ENCODE peak calls at places on chromosome 19, in four cellular contexts. One of them, this sample, is unnamed.

GRCh38 chr19:15237759-15238638 is 5.8 kb upstream of the EPHX3 start:
- DNase-seq in stimulated activated CD4-positive, alpha-beta T cell treated with anti-CD3 and anti-CD28 coated beads, Interleukin-1b, Interleukin-23, amount 100 ng/mL, for 1 hour: no peak
- DNase-seq in body of pancreas: no peak
- DNase-seq in epithelial cell of esophagus: no peak
- DNase-seq in this sample: no peak

GRCh38 chr19:3178377-3178972 is at the start of gene S1PR4:
- DNase-seq in body of pancreas: no peak
- DNase-seq in stimulated activated CD4-positive, alpha-beta T cell treated with anti-CD3 and anti-CD28 coated beads, Interleukin-1b, Interleukin-23, amount 100 ng/mL, for 1 hour: no peak
- DNase-seq in epithelial cell of esophagus: no peak
- DNase-seq in this sample: no peak

GRCh38 chr19:44774614-44775013 is 3.1 kb upstream of the CBLC start:
- DNase-seq in body of pancreas: no peak
- DNase-seq in epithelial cell of esophagus: no peak
- DNase-seq in stimulated activated CD4-positive, alpha-beta T cell treated with anti-CD3 and anti-CD28 coated beads, Interleukin-1b, Interleukin-23, amount 100 ng/mL, for 1 hour: no peak
- DNase-seq in this sample: no peak

GRCh38 chr19:19057720-19058119 is 6.1 kb upstream of the SLC25A42 start:
- DNase-seq in stimulated activated CD4-positive, alpha-beta T cell treated with anti-CD3 and anti-CD28 coated beads, Interleukin-1b, Interleukin-23, amount 100 ng/mL, for 1 hour: no peak
- DNase-seq in epithelial cell of esophagus: no peak
- DNase-seq in body of pancreas: no peak
- DNase-seq in this sample: no peak

GRCh38 chr19:810077-810855 is 11.5 kb downstream of the PLPPR3 start:
- DNase-seq in body of pancreas: no peak
- DNase-seq in stimulated activated CD4-positive, alpha-beta T cell treated with anti-CD3 and anti-CD28 coated beads, Interleukin-1b, Interleukin-23, amount 100 ng/mL, for 1 hour: no peak
- DNase-seq in epithelial cell of esophagus: no peak
- DNase-seq in this sample: no peak

GRCh38 chr19:40282209-40282580 is 3.0 kb downstream of the AKT2 start:
- DNase-seq in body of pancreas: no peak
- DNase-seq in epithelial cell of esophagus: no peak
- DNase-seq in stimulated activated CD4-positive, alpha-beta T cell treated with anti-CD3 and anti-CD28 coated beads, Interleukin-1b, Interleukin-23, amount 100 ng/mL, for 1 hour: no peak
- DNase-seq in this sample: no peak

GRCh38 chr19:31340059-31341025 is 8.9 kb downstream of the TSHZ3 start:
- DNase-seq in body of pancreas: no peak
- DNase-seq in epithelial cell of esophagus: no peak
- DNase-seq in stimulated activated CD4-positive, alpha-beta T cell treated with anti-CD3 and anti-CD28 coated beads, Interleukin-1b, Interleukin-23, amount 100 ng/mL, for 1 hour: no peak
- DNase-seq in this sample: no peak

GRCh38 chr19:934865-935422 is 9.1 kb downstream of the ARID3A start:
- DNase-seq in epithelial cell of esophagus: no peak
- DNase-seq in body of pancreas: peak; percentile 98
- DNase-seq in stimulated activated CD4-positive, alpha-beta T cell treated with anti-CD3 and anti-CD28 coated beads, Interleukin-1b, Interleukin-23, amount 100 ng/mL, for 1 hour: no peak
- DNase-seq in this sample: peak; percentile 91

GRCh38 chr19:51552608-51552995 is 18.5 kb upstream of the ZNF175 start:
- DNase-seq in stimulated activated CD4-positive, alpha-beta T cell treated with anti-CD3 and anti-CD28 coated beads, Interleukin-1b, Interleukin-23, amount 100 ng/mL, for 1 hour: no peak
- DNase-seq in body of pancreas: no peak
- DNase-seq in epithelial cell of esophagus: no peak
- DNase-seq in this sample: no peak

GRCh38 chr19:38778733-38779132 is 5.4 kb upstream of the LGALS7 start:
- DNase-seq in stimulated activated CD4-positive, alpha-beta T cell treated with anti-CD3 and anti-CD28 coated beads, Interleukin-1b, Interleukin-23, amount 100 ng/mL, for 1 hour: no peak
- DNase-seq in body of pancreas: no peak
- DNase-seq in epithelial cell of esophagus: no peak
- DNase-seq in this sample: no peak

GRCh38 chr19:52961981-52962380 is 700 bp downstream of the ZNF816 start:
- DNase-seq in epithelial cell of esophagus: no peak
- DNase-seq in body of pancreas: no peak
- DNase-seq in stimulated activated CD4-positive, alpha-beta T cell treated with anti-CD3 and anti-CD28 coated beads, Interleukin-1b, Interleukin-23, amount 100 ng/mL, for 1 hour: no peak
- DNase-seq in this sample: no peak

GRCh38 chr19:50817941-50818858 is 5.4 kb downstream of the KLK1 start:
- DNase-seq in stimulated activated CD4-positive, alpha-beta T cell treated with anti-CD3 and anti-CD28 coated beads, Interleukin-1b, Interleukin-23, amount 100 ng/mL, for 1 hour: no peak
- DNase-seq in body of pancreas: peak; percentile 94
- DNase-seq in epithelial cell of esophagus: peak; percentile 22
- DNase-seq in this sample: peak; percentile 31

GRCh38 chr19:48639483-48640375 is 2.5 kb upstream of the DBP start:
- DNase-seq in body of pancreas: peak; percentile 26
- DNase-seq in epithelial cell of esophagus: no peak
- DNase-seq in stimulated activated CD4-positive, alpha-beta T cell treated with anti-CD3 and anti-CD28 coated beads, Interleukin-1b, Interleukin-23, amount 100 ng/mL, for 1 hour: no peak
- DNase-seq in this sample: no peak

GRCh38 chr19:46847528-46847927 is 3.1 kb downstream of the AP2S1 start:
- DNase-seq in stimulated activated CD4-positive, alpha-beta T cell treated with anti-CD3 and anti-CD28 coated beads, Interleukin-1b, Interleukin-23, amount 100 ng/mL, for 1 hour: no peak
- DNase-seq in epithelial cell of esophagus: no peak
- DNase-seq in body of pancreas: no peak
- DNase-seq in this sample: no peak